ENCODE peak calls at places on chromosomes 3 and 15, in nine cellular contexts. T is A549, I is sigmoid colon, J is heart left ventricle, M is left ventricle myocardium inferior, W is activated B cell treated with CpG ODN at 0.5 μM for 24 hours, L is lower lobe of right lung, Z is endothelial cell, S is tibial nerve. G is an unnamed sample.

GRCh38 chr15:80595391-80595790 is 99.7 kb upstream of the ABHD17C start:
- DNase-seq in W (no peak), M (no peak), L (no peak), Z (no peak), J (no peak), S (no peak), I (no peak), T (no peak), G (no peak)

GRCh38 chr3:11157406-11157805 is 3.1 kb downstream of the HRH1 start:
- DNase-seq in Z (no peak), T (no peak), M (no peak), J (no peak), S (no peak), L (no peak), W (no peak), I (no peak), G (no peak)

GRCh38 chr3:66497982-66498671 is 2.7 kb downstream of the LRIG1 start:
- DNase-seq in I (no peak), T (no peak), L (no peak), W (no peak), S (no peak), Z (no peak), M (no peak), J (no peak), G (no peak)

GRCh38 chr3:195758721-195759353 is 38.1 kb downstream of the MUC20 start:
- DNase-seq in Z (no peak), M (no peak), S (no peak), L (no peak), J (no peak), T (no peak), I (no peak), W (no peak), G (peak; percentile 5)

GRCh38 chr3:4140921-4141320 is 162.2 kb upstream of the SETMAR start:
- DNase-seq in T (no peak), L (no peak), M (no peak), W (no peak), I (no peak), S (no peak), J (no peak), Z (no peak), G (no peak)

GRCh38 chr3:170584585-170585007 is 1.3 kb downstream of the SLC7A14 start:
- DNase-seq in T (peak; percentile 20), W (peak; percentile 27), M (peak; percentile 62), Z (peak; percentile 86), J (peak; percentile 75), I (peak; percentile 62), L (peak; percentile 68), S (peak; percentile 60), G (no peak)

GRCh38 chr15:48578965-48579364 is 66.5 kb downstream of the FBN1 start:
- DNase-seq in L (no peak), J (no peak), M (no peak), Z (no peak), T (no peak), W (no peak), S (no peak), I (no peak), G (no peak)

GRCh38 chr3:134737520-134737919 is 57.5 kb upstream of the EPHB1 start:
- DNase-seq in J (no peak), S (no peak), L (no peak), Z (no peak), M (no peak), T (no peak), W (no peak), I (no peak), G (no peak)

DNA sequence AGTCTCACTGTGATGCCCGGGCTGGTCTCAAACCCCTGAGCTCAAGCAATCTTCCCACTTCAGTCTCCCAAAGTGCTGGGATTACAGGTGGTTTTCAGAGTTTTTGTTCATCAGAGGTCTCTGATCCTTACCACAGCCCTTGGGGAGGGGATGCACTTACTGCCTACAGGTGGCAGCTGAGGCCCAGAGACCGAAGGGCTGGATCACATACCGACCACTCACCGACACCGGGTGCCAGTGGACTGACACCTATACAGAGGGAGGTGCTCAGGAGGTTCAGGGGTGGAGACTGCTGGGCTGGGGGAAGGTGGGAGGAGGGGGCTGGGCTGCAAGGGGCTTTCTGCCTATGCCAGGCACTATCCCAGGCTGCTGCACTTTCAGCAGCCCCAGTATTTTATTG is 19.5 kb downstream of the DUSP7 start:
- DNase-seq in J (no peak), W (no peak), M (no peak), S (no peak), T (no peak), L (no peak), I (no peak), Z (no peak), G (no peak)
- TF ChIP-seq CTCF in J (no peak), W (no peak), M (no peak), S (no peak), T (no peak), L (no peak), I (no peak), Z (no peak), G (no peak)

GRCh38 chr3:25863560-25863959 is 73.7 kb downstream of the OXSM start:
- DNase-seq in M (no peak), W (no peak), S (no peak), L (no peak), T (no peak), I (no peak), J (no peak), Z (no peak), G (no peak)
- TF ChIP-seq CTCF in M (no peak), W (no peak), S (no peak), L (no peak), T (no peak), I (no peak), J (no peak), Z (peak; percentile 35), G (no peak)

DNA sequence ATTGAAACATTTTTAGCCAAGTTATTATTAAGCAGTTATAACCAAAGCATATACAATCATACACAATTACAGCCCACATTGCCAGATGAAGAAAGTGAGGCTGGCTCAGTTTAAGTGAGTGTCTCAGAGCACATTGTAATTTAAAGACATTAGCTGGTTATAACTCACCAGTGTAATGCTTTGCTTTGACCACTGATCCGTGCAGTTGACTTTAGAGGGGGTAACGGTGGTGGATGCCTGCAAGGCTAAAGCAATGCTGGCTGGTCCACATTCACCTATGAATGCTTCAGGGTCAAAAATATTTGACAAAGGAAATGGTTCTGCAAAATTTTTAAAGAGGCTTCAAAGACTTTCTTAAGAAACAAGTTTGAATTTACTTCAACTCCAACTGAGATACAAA is 1.2 kb downstream of the C3orf85 start:
- DNase-seq in M (no peak), T (no peak), J (no peak), L (no peak), W (no peak), Z (no peak), I (no peak), S (no peak), G (no peak)
- TF ChIP-seq CTCF in M (no peak), T (no peak), J (no peak), L (no peak), W (no peak), Z (no peak), I (no peak), S (no peak), G (no peak)

GRCh38 chr3:5510300-5510699 is 322.8 kb downstream of the EDEM1 start:
- DNase-seq in T (no peak), M (no peak), S (no peak), W (no peak), L (no peak), Z (no peak), I (no peak), J (no peak), G (no peak)
- TF ChIP-seq CTCF in T (no peak), M (no peak), S (no peak), W (no peak), L (no peak), Z (no peak), I (no peak), J (no peak), G (no peak)